ENCODE peak calls at places on chromosomes 12 and 14, in seven cellular contexts. G is GM20000, K is body of pancreas, J is tibial artery, D is heart right ventricle, Z is heart left ventricle, C is nephron progenitor cell. U is an unnamed sample.

GRCh38 chr12:51801027-51801426 is 47.5 kb downstream of the FIGNL2 start:
- DNase-seq in G (no peak), K (no peak), J (no peak), D (no peak), Z (no peak), C (no peak), U (no peak)

GRCh38 chr12:47107446-47107845 is 27.7 kb upstream of the AMIGO2 start:
- DNase-seq in G (no peak), K (no peak), J (no peak), D (no peak), Z (no peak), C (no peak), U (no peak)

GRCh38 chr12:34392741-34393085 is 370.4 kb downstream of the ALG10 start:
- DNase-seq in G (no peak), K (no peak), J (peak), D (no peak), Z (no peak), C (no peak), U (no peak)

GRCh38 chr12:112978163-112979081 is at the start of gene OAS2:
- DNase-seq in G (peak), K (peak), J (peak), D (peak), Z (peak), C (no peak), U (peak)

GRCh38 chr14:62914025-62914424 is 131.2 kb downstream of the KCNH5 start:
- DNase-seq in G (no peak), K (no peak), J (no peak), D (no peak), Z (no peak), C (no peak), U (no peak)

GRCh38 chr12:109549613-109550309 is 23.5 kb downstream of the MMAB start:
- DNase-seq in G (no peak), K (no peak), J (no peak), D (no peak), Z (no peak), C (peak), U (no peak)

GRCh38 chr12:100576311-100577036 is 3.0 kb downstream of the GAS2L3 start:
- DNase-seq in G (no peak), K (no peak), J (no peak), D (no peak), Z (no peak), C (no peak), U (no peak)

GRCh38 chr14:38282941-38283340 is 27.0 kb upstream of the CLEC14A start:
- DNase-seq in G (no peak), K (no peak), J (no peak), D (no peak), Z (no peak), C (no peak), U (no peak)

GRCh38 chr14:97408937-97409860 is 612.0 kb downstream of the VRK1 start:
- DNase-seq in G (no peak), K (no peak), J (no peak), D (no peak), Z (no peak), C (no peak), U (peak)

GRCh38 chr14:69339426-69339825 is 58.7 kb downstream of the ERH start:
- DNase-seq in G (no peak), K (no peak), J (no peak), D (no peak), Z (no peak), C (no peak), U (no peak)

GRCh38 chr12:74021937-74022336 is 515.7 kb upstream of the ATXN7L3B start:
- DNase-seq in G (peak), K (peak), J (no peak), D (no peak), Z (peak), C (peak), U (peak)

GRCh38 chr14:57060276-57060956 is 208.3 kb downstream of the EXOC5 start:
- DNase-seq in G (peak), K (peak), J (no peak), D (no peak), Z (no peak), C (no peak), U (peak)

GRCh38 chr14:57818511-57818910 is 47.4 kb downstream of the SLC35F4 start:
- DNase-seq in G (no peak), K (no peak), J (no peak), D (no peak), Z (no peak), C (no peak), U (no peak)

GRCh38 chr14:69693145-69693544 is 73.8 kb upstream of the SRSF5 start:
- DNase-seq in G (peak), K (no peak), J (no peak), D (no peak), Z (no peak), C (peak), U (peak)

GRCh38 chr14:89826581-89826980 is 127.9 kb downstream of the EFCAB11 start:
- DNase-seq in G (no peak), K (no peak), J (no peak), D (no peak), Z (no peak), C (no peak), U (no peak)

GRCh38 chr12:106978035-106978800 is 8.7 kb downstream of the MTERF2 start:
- DNase-seq in G (no peak), K (peak), J (peak), D (peak), Z (peak), C (no peak), U (no peak)

GRCh38 chr14:96683575-96684289 is 113.5 kb upstream of the VRK1 start:
- DNase-seq in G (no peak), K (no peak), J (no peak), D (no peak), Z (no peak), C (no peak), U (no peak)

GRCh38 chr14:103708750-103709187 is 6.5 kb downstream of the XRCC3 start:
- DNase-seq in G (no peak), K (no peak), J (no peak), D (no peak), Z (no peak), C (no peak), U (no peak)

GRCh38 chr14:69845787-69846186 is 33.4 kb upstream of the SMOC1 start:
- DNase-seq in G (peak), K (no peak), J (no peak), D (no peak), Z (no peak), C (no peak), U (no peak)

GRCh38 chr12:108689314-108690190 is 41.8 kb downstream of the CORO1C start:
- DNase-seq in G (no peak), K (no peak), J (peak), D (peak), Z (peak), C (no peak), U (peak)

GRCh38 chr14:93713726-93714405 is 74.4 kb downstream of the PRIMA1 start:
- DNase-seq in G (no peak), K (no peak), J (no peak), D (no peak), Z (no peak), C (no peak), U (no peak)

GRCh38 chr12:109900752-109901580 is 892 bp downstream of the TCHP start:
- DNase-seq in G (peak), K (no peak), J (no peak), D (no peak), Z (no peak), C (peak), U (peak)

GRCh38 chr12:88036368-88036965 is 7.3 kb upstream of the C12orf50 start:
- DNase-seq in G (no peak), K (no peak), J (no peak), D (no peak), Z (no peak), C (no peak), U (no peak)

GRCh38 chr12:1791104-1791927 is 29.0 kb upstream of the LRTM2 start:
- DNase-seq in G (peak), K (peak), J (peak), D (peak), Z (peak), C (peak), U (peak)

GRCh38 chr12:102539651-102540553 is 59.5 kb upstream of the IGF1 start:
- DNase-seq in G (no peak), K (no peak), J (no peak), D (no peak), Z (no peak), C (peak), U (no peak)

GRCh38 chr14:56247495-56248087 is 129.4 kb downstream of the PELI2 start:
- DNase-seq in G (no peak), K (no peak), J (no peak), D (no peak), Z (no peak), C (no peak), U (no peak)

GRCh38 chr12:65630555-65630954 is 193.7 kb upstream of the HMGA2 start:
- DNase-seq in G (no peak), K (no peak), J (no peak), D (no peak), Z (no peak), C (no peak), U (no peak)

GRCh38 chr14:50410921-50411320 is 14.2 kb upstream of the CDKL1 start:
- DNase-seq in G (no peak), K (no peak), J (no peak), D (no peak), Z (no peak), C (no peak), U (no peak)

GRCh38 chr12:47742253-47742825 is 16.3 kb downstream of the RAPGEF3 start:
- DNase-seq in G (peak), K (peak), J (peak), D (peak), Z (no peak), C (peak), U (peak)

GRCh38 chr12:53048033-53048779 is 1.7 kb upstream of the TNS2 start:
- DNase-seq in G (no peak), K (peak), J (peak), D (peak), Z (peak), C (no peak), U (no peak)

GRCh38 chr14:71384007-71384605 is 476.8 kb downstream of the PCNX1 start:
- DNase-seq in G (no peak), K (peak), J (no peak), D (no peak), Z (no peak), C (no peak), U (no peak)

GRCh38 chr14:54652188-54652889 is 85.4 kb downstream of the SAMD4A start:
- DNase-seq in G (no peak), K (peak), J (peak), D (peak), Z (peak), C (peak), U (no peak)

GRCh38 chr12:32399045-32399372 is 349 bp upstream of the FGD4 start:
- DNase-seq in G (no peak), K (no peak), J (no peak), D (no peak), Z (no peak), C (no peak), U (no peak)

GRCh38 chr12:32397703-32398102 is 1.7 kb upstream of the FGD4 start:
- DNase-seq in G (no peak), K (no peak), J (no peak), D (no peak), Z (no peak), C (no peak), U (no peak)

GRCh38 chr12:32400114-32400672 is 835 bp downstream of the FGD4 start:
- DNase-seq in G (peak), K (peak), J (no peak), D (no peak), Z (no peak), C (no peak), U (no peak)

GRCh38 chr12:32400866-32401265 is 1.5 kb downstream of the FGD4 start:
- DNase-seq in G (no peak), K (no peak), J (no peak), D (no peak), Z (no peak), C (no peak), U (no peak)

GRCh38 chr12:32399373-32400113 is at the start of gene FGD4:
- DNase-seq in G (peak), K (peak), J (peak), D (peak), Z (peak), C (peak), U (peak)
- TF ChIP-seq CTCF in G (peak), K (peak), J (peak), D (peak), Z (peak), C (peak), U (peak)

DNA sequence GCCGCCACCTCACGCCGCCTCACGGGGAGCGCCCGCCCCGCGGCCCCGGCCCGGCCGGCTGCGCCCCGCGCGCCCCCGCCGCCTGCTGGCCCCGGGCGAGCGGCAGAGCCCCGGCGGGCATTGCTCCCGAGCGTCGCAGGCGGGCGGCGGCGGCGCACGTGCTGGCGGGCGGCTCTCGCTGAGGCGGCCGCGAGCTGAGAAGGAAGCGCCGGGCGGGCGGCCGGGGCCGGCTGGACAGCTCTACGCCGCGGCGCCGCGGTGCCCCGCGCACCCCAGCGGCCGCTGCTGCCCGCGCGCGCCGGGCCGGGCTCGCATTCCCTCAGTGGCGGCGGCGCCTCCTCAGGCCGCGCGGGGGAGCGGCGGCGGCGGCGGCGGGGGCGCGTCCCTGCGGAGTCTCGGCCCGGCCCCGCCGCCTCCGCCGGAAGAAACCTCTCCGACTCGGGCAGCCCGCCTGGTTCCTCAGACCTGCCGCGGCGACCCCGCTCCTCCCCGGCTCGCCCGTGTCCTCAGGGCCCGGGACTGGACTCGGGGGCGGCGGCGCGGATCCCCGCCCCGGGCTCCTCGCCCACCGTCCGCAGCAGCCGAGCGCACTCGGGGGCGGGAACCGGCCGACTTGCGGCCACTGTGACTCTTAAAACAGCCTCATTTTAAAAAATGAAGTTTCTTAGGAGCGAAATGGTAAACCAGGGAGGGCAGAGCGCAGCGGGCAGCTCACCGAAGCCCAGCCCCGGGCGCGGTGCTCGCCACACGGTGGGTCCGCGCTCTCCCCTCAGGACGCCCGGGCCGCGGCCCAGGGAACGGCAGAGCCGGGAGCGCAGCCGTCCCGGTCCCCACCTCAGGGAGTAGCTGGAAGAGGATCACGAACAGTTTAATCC is at the start of gene PITPNM2:
- DNase-seq in G (peak), K (peak), J (peak), D (peak), Z (peak), C (peak), U (peak)
- TF ChIP-seq CTCF in G (peak), K (peak), J (peak), D (peak), Z (no peak), C (no peak), U (peak)

GRCh38 chr14:34496007-34496678 is 34.1 kb upstream of the SPTSSA start:
- DNase-seq in G (no peak), K (peak), J (peak), D (peak), Z (no peak), C (no peak), U (no peak)

GRCh38 chr14:34501004-34501580 is 38.4 kb downstream of the EAPP start:
- DNase-seq in G (no peak), K (no peak), J (no peak), D (no peak), Z (no peak), C (no peak), U (no peak)

GRCh38 chr14:34501997-34502396 is 37.5 kb downstream of the EAPP start:
- DNase-seq in G (no peak), K (no peak), J (no peak), D (no peak), Z (no peak), C (no peak), U (no peak)

GRCh38 chr14:34498684-34499412 is 36.8 kb upstream of the SPTSSA start:
- DNase-seq in G (peak), K (peak), J (no peak), D (no peak), Z (no peak), C (no peak), U (peak)

DNA sequence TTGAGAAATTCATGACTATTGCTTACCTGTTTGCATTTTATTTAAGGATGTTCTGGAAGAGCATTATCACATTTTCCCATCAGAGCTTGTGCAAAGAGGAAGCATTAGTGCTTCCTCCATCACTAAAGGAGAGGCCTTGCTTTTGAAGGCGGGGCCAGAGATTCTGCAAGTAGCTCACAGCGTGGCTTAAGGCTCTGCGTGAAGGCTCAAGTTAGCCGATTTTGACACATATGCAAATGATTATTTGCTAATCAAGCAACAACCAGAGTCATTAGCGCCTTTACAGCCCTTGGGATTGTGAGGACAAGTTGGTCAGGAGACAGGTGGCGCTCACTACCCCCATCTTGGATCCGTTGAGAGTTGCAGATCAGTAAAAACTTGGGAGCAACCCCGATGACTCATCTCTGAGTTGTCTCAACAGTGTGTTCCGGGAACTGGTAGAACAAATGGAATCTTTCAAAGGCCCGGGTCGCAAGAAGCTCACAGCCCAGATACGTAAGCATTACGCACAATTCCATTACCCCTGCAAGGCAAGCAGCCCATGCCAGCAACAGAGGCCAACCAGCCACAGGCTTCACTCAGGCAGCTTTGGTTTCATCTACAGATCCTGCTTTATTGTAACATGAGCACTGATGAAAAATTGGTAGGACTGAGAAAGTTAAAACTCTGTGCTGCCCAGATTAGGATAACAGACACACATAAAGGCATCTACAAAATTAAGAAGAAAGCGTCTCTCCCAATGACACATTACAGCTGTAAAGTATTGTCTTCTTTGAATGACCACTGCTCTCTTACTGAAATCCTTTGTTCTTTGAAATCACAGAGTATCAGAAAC is 34.9 kb upstream of the SPTSSA start:
- DNase-seq in G (no peak), K (peak), J (peak), D (peak), Z (peak), C (peak), U (no peak)
- TF ChIP-seq CTCF in G (no peak), K (no peak), J (no peak), D (no peak), Z (no peak), C (no peak), U (no peak)

GRCh38 chr14:76289276-76289675 is 86.7 kb upstream of the ESRRB start:
- DNase-seq in G (no peak), K (no peak), J (no peak), D (no peak), Z (no peak), C (no peak), U (no peak)
- TF ChIP-seq CTCF in G (no peak), K (no peak), J (no peak), D (no peak), Z (no peak), C (no peak), U (no peak)

GRCh38 chr12:131793623-131794022 is 34.6 kb upstream of the MMP17 start:
- DNase-seq in G (no peak), K (no peak), J (no peak), D (no peak), Z (no peak), C (no peak), U (no peak)
- TF ChIP-seq CTCF in G (no peak), K (no peak), J (no peak), D (no peak), Z (no peak), C (no peak), U (no peak)

U was measured in GM12865.